ENCODE peak calls at places on chromosomes 2 and 18, in five cellular contexts. One of them, this sample, is unnamed.

GRCh38 chr2:174325932-174326879 is 8.5 kb upstream of the SP9 start:
- DNase-seq in thoracic aorta: no peak
- DNase-seq in transverse colon: peak
- DNase-seq in AG09309: no peak
- DNase-seq in SK-N-SH: no peak
- DNase-seq in this sample: no peak

GRCh38 chr2:212242739-212243138 is 295.9 kb downstream of the ERBB4 start:
- DNase-seq in thoracic aorta: no peak
- DNase-seq in transverse colon: no peak
- DNase-seq in AG09309: no peak
- DNase-seq in SK-N-SH: no peak
- DNase-seq in this sample: no peak

GRCh38 chr2:217743980-217744761 is 258.6 kb downstream of the TNS1 start:
- DNase-seq in thoracic aorta: no peak
- DNase-seq in transverse colon: no peak
- DNase-seq in AG09309: no peak
- DNase-seq in SK-N-SH: no peak
- DNase-seq in this sample: no peak

GRCh38 chr18:23200751-23201150 is 65.5 kb downstream of the CABLES1 start:
- DNase-seq in thoracic aorta: no peak
- DNase-seq in transverse colon: no peak
- DNase-seq in AG09309: no peak
- DNase-seq in SK-N-SH: peak
- DNase-seq in this sample: no peak

GRCh38 chr2:71926098-71926466 is 221.6 kb downstream of the CYP26B1 start:
- DNase-seq in thoracic aorta: no peak
- DNase-seq in transverse colon: peak
- DNase-seq in AG09309: no peak
- DNase-seq in SK-N-SH: no peak
- DNase-seq in this sample: no peak

GRCh38 chr2:41837610-41838009 is 210.2 kb upstream of the PKDCC start:
- DNase-seq in thoracic aorta: no peak
- DNase-seq in transverse colon: no peak
- DNase-seq in AG09309: no peak
- DNase-seq in SK-N-SH: no peak
- DNase-seq in this sample: no peak

GRCh38 chr2:179817181-179817841 is 44.1 kb downstream of the ZNF385B start:
- DNase-seq in thoracic aorta: no peak
- DNase-seq in transverse colon: no peak
- DNase-seq in AG09309: no peak
- DNase-seq in SK-N-SH: no peak
- DNase-seq in this sample: no peak

GRCh38 chr18:57422313-57422872 is 12.8 kb upstream of the ONECUT2 start:
- DNase-seq in thoracic aorta: no peak
- DNase-seq in transverse colon: no peak
- DNase-seq in AG09309: no peak
- DNase-seq in SK-N-SH: no peak
- DNase-seq in this sample: no peak

GRCh38 chr2:134268265-134268664 is 14.4 kb downstream of the MGAT5 start:
- DNase-seq in thoracic aorta: no peak
- DNase-seq in transverse colon: no peak
- DNase-seq in AG09309: no peak
- DNase-seq in SK-N-SH: no peak
- DNase-seq in this sample: no peak

GRCh38 chr2:172640389-172640788 is 84.5 kb downstream of the PDK1 start:
- DNase-seq in thoracic aorta: no peak
- DNase-seq in transverse colon: no peak
- DNase-seq in AG09309: no peak
- DNase-seq in SK-N-SH: no peak
- DNase-seq in this sample: no peak

GRCh38 chr2:235937936-235938335 is 230.2 kb downstream of the GBX2 start:
- DNase-seq in thoracic aorta: no peak
- DNase-seq in transverse colon: no peak
- DNase-seq in AG09309: no peak
- DNase-seq in SK-N-SH: no peak
- DNase-seq in this sample: no peak

GRCh38 chr2:134420256-134420655 is 166.4 kb downstream of the MGAT5 start:
- DNase-seq in thoracic aorta: no peak
- DNase-seq in transverse colon: no peak
- DNase-seq in AG09309: no peak
- DNase-seq in SK-N-SH: no peak
- DNase-seq in this sample: no peak

GRCh38 chr2:33123216-33123615 is 176.5 kb downstream of the LTBP1 start:
- DNase-seq in thoracic aorta: no peak
- DNase-seq in transverse colon: no peak
- DNase-seq in AG09309: no peak
- DNase-seq in SK-N-SH: no peak
- DNase-seq in this sample: no peak

GRCh38 chr2:84309281-84309680 is 149.8 kb downstream of the SUCLG1 start:
- DNase-seq in thoracic aorta: no peak
- DNase-seq in transverse colon: no peak
- DNase-seq in AG09309: no peak
- DNase-seq in SK-N-SH: no peak
- DNase-seq in this sample: no peak

GRCh38 chr2:39524756-39525635 is 87.9 kb upstream of the MAP4K3 start:
- DNase-seq in thoracic aorta: no peak
- DNase-seq in transverse colon: no peak
- DNase-seq in AG09309: no peak
- DNase-seq in SK-N-SH: no peak
- DNase-seq in this sample: no peak

GRCh38 chr18:8990276-8991031 is 112.0 kb upstream of the NDUFV2 start:
- DNase-seq in thoracic aorta: no peak
- DNase-seq in transverse colon: no peak
- DNase-seq in AG09309: no peak
- DNase-seq in SK-N-SH: no peak
- DNase-seq in this sample: no peak

GRCh38 chr2:240395896-240396622 is 39.4 kb upstream of the GPC1 start:
- DNase-seq in thoracic aorta: no peak
- DNase-seq in transverse colon: no peak
- DNase-seq in AG09309: no peak
- DNase-seq in SK-N-SH: no peak
- DNase-seq in this sample: no peak

GRCh38 chr2:64204006-64204632 is 59.9 kb upstream of the PELI1 start:
- DNase-seq in thoracic aorta: no peak
- DNase-seq in transverse colon: peak
- DNase-seq in AG09309: no peak
- DNase-seq in SK-N-SH: no peak
- DNase-seq in this sample: no peak

GRCh38 chr2:145598434-145598833 is 1078.5 kb upstream of the ZEB2 start:
- DNase-seq in thoracic aorta: no peak
- DNase-seq in transverse colon: no peak
- DNase-seq in AG09309: peak
- DNase-seq in SK-N-SH: no peak
- DNase-seq in this sample: no peak

GRCh38 chr2:168843253-168843652 is 40.8 kb downstream of the NOSTRIN start:
- DNase-seq in thoracic aorta: no peak
- DNase-seq in transverse colon: no peak
- DNase-seq in AG09309: no peak
- DNase-seq in SK-N-SH: no peak
- DNase-seq in this sample: no peak

GRCh38 chr2:231134910-231135650 is 10.2 kb upstream of the HTR2B start:
- DNase-seq in thoracic aorta: no peak
- DNase-seq in transverse colon: no peak
- DNase-seq in AG09309: no peak
- DNase-seq in SK-N-SH: no peak
- DNase-seq in this sample: no peak

GRCh38 chr2:11430729-11431128 is 35.2 kb downstream of the E2F6 start:
- DNase-seq in thoracic aorta: no peak
- DNase-seq in transverse colon: peak
- DNase-seq in AG09309: no peak
- DNase-seq in SK-N-SH: no peak
- DNase-seq in this sample: no peak

GRCh38 chr2:235384624-235385023 is 109.2 kb upstream of the AGAP1 start:
- DNase-seq in thoracic aorta: no peak
- DNase-seq in transverse colon: no peak
- DNase-seq in AG09309: no peak
- DNase-seq in SK-N-SH: no peak
- DNase-seq in this sample: no peak

GRCh38 chr2:150788741-150789140 is 301.3 kb upstream of the RND3 start:
- DNase-seq in thoracic aorta: no peak
- DNase-seq in transverse colon: no peak
- DNase-seq in AG09309: peak
- DNase-seq in SK-N-SH: no peak
- DNase-seq in this sample: no peak

GRCh38 chr2:174949988-174950687 is 55.0 kb downstream of the CHN1 start:
- DNase-seq in thoracic aorta: no peak
- DNase-seq in transverse colon: no peak
- DNase-seq in AG09309: no peak
- DNase-seq in SK-N-SH: no peak
- DNase-seq in this sample: no peak

GRCh38 chr2:29159125-29159524 is 43.9 kb downstream of the CLIP4 start:
- DNase-seq in thoracic aorta: no peak
- DNase-seq in transverse colon: no peak
- DNase-seq in AG09309: no peak
- DNase-seq in SK-N-SH: no peak
- DNase-seq in this sample: no peak

GRCh38 chr2:233831011-233831721 is 23.2 kb downstream of the HJURP start:
- DNase-seq in thoracic aorta: no peak
- DNase-seq in transverse colon: no peak
- DNase-seq in AG09309: no peak
- DNase-seq in SK-N-SH: peak
- DNase-seq in this sample: no peak

GRCh38 chr2:127651987-127652550 is 6.1 kb downstream of the GPR17 start:
- DNase-seq in thoracic aorta: no peak
- DNase-seq in transverse colon: peak
- DNase-seq in AG09309: no peak
- DNase-seq in SK-N-SH: peak
- DNase-seq in this sample: no peak

GRCh38 chr2:236970656-236971010 is 115.1 kb upstream of the COPS8 start:
- DNase-seq in thoracic aorta: no peak
- DNase-seq in transverse colon: no peak
- DNase-seq in AG09309: no peak
- DNase-seq in SK-N-SH: no peak
- DNase-seq in this sample: no peak

GRCh38 chr2:30362468-30363081 is 84.5 kb upstream of the LCLAT1 start:
- DNase-seq in thoracic aorta: no peak
- DNase-seq in transverse colon: no peak
- DNase-seq in AG09309: no peak
- DNase-seq in SK-N-SH: no peak
- DNase-seq in this sample: peak

GRCh38 chr18:49052891-49053644 is 102.3 kb upstream of the SMAD7 start:
- DNase-seq in thoracic aorta: no peak
- DNase-seq in transverse colon: no peak
- DNase-seq in AG09309: peak
- DNase-seq in SK-N-SH: peak
- DNase-seq in this sample: peak

GRCh38 chr2:78999410-78999809 is 26.1 kb upstream of the REG3G start:
- DNase-seq in thoracic aorta: no peak
- DNase-seq in transverse colon: no peak
- DNase-seq in AG09309: no peak
- DNase-seq in SK-N-SH: peak
- DNase-seq in this sample: no peak

DNA sequence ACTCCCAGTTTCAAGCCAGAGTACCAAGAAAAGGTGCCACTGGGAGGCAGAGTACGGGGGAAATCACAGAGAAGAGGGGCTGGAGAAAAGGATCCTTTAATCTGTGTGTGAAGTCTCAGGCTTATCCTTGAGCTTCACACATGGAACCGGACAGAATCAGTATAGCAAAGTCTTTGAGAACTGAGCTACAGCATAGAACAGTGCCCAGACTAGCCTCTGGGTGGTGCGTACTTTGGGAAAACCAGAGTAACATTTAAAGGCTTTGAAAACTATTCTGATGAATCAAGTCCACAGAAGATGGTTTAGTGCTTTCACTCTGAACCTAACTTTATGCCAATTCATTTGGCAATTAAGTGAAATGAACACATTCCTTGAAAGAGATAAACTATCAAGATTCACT is 83.1 kb downstream of the BABAM2 start:
- DNase-seq in thoracic aorta: no peak
- DNase-seq in transverse colon: no peak
- DNase-seq in AG09309: no peak
- DNase-seq in SK-N-SH: no peak
- DNase-seq in this sample: no peak
- TF ChIP-seq CTCF in thoracic aorta: no peak
- TF ChIP-seq CTCF in transverse colon: no peak
- TF ChIP-seq CTCF in AG09309: peak
- TF ChIP-seq CTCF in SK-N-SH: peak
- TF ChIP-seq CTCF in this sample: peak

DNA sequence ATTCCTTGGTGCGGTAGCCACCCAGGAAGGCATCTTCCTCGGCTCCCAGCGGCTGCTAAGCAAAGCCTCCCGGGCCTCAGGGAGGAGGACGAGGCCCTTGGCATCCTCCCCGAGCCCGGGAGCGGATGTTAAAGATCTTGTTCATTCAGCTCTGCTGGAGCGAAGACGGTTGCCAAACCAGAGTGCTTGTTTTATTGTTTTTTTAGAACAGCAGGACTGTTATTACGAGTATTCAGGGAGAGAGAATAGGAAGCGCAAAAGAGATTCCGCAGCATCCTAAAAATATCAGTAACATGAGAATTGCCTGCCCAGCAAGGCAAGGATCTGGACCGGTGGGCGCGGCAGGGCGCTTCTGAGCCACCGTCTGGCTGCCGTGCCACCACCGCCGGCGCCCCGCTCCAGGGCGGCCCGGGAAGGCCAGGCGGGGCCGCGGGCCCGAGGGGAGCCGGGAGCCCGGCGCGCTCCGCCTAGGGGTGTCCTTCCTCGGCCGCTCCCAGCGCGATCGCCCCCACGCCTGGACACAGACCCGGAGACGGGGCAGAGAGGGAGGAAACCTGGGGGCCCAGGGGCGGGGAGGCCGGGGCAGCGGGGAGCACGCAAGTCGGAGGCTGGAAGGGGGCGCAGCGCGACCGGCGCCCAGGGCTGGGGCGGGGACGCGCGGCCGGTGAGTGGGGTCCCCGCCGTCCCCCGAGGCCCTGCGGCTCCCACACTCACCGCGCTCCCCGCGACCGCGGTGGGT is 850 bp downstream of the CYS1 start:
- DNase-seq in thoracic aorta: no peak
- DNase-seq in transverse colon: no peak
- DNase-seq in AG09309: peak
- DNase-seq in SK-N-SH: peak
- DNase-seq in this sample: no peak
- TF ChIP-seq CTCF in thoracic aorta: no peak
- TF ChIP-seq CTCF in transverse colon: no peak
- TF ChIP-seq CTCF in AG09309: no peak
- TF ChIP-seq CTCF in SK-N-SH: no peak
- TF ChIP-seq CTCF in this sample: no peak

DNA sequence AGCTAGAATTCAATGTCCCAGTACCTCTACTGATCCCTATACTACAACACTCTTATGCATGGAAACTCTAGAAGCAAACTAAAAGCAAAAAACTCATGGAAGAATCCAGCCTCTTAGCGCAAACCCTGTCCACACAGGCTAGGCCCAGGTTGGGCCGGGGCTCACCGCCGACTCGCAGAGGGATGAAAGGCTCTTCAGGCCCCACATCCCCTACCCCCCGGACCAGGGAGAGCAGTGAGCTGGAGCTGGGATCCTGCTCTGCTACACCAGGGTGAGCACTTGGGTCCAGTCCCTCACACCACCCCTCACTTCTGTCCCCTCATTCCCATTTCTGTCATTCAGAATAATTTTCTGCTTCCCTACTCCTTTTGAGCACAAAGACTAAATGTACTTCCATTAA is 2.0 kb downstream of the OST4 start:
- DNase-seq in thoracic aorta: no peak
- DNase-seq in transverse colon: no peak
- DNase-seq in AG09309: no peak
- DNase-seq in SK-N-SH: no peak
- DNase-seq in this sample: no peak
- TF ChIP-seq CTCF in thoracic aorta: no peak
- TF ChIP-seq CTCF in transverse colon: no peak
- TF ChIP-seq CTCF in AG09309: no peak
- TF ChIP-seq CTCF in SK-N-SH: no peak
- TF ChIP-seq CTCF in this sample: no peak

GRCh38 chr18:69804776-69805501 is 142.7 kb downstream of the CD226 start:
- DNase-seq in thoracic aorta: no peak
- DNase-seq in transverse colon: no peak
- DNase-seq in AG09309: no peak
- DNase-seq in SK-N-SH: no peak
- DNase-seq in this sample: no peak
- TF ChIP-seq CTCF in thoracic aorta: no peak
- TF ChIP-seq CTCF in transverse colon: no peak
- TF ChIP-seq CTCF in AG09309: no peak
- TF ChIP-seq CTCF in SK-N-SH: no peak
- TF ChIP-seq CTCF in this sample: no peak

This sample was measured in AG04449.